ENCODE peak calls at places on chromosomes 4 and X, in eight cellular contexts. X is mucosa of gallbladder, D is fibroblast of lung, M is left ventricle myocardium inferior, G is cerebellar cortex, J is NCI-H774, Q is Caki2, W is WTC11. F is an unnamed sample.

GRCh38 chr4:77052352-77052751 is 23.4 kb downstream of the CCNI start:
- DNase-seq in Q (no peak), J (no peak), M (no peak), D (peak), X (no peak), G (peak), W (peak), F (no peak)

GRCh38 chr4:111854494-111855087 is 290.7 kb upstream of the FAM241A start:
- DNase-seq in Q (peak), X (no peak), D (peak), W (no peak), J (no peak), G (peak), M (no peak), F (no peak)

GRCh38 chrX:56564182-56564885 is 907 bp downstream of the UBQLN2 start:
- DNase-seq in Q (peak), G (peak), D (peak), W (no peak), J (peak), M (no peak), X (no peak), F (peak)

GRCh38 chrX:15525664-15526416 is 25.2 kb downstream of the BMX start:
- DNase-seq in W (no peak), X (no peak), D (no peak), J (no peak), M (no peak), G (no peak), Q (no peak), F (no peak)

GRCh38 chr4:24544208-24544607 is 40.1 kb downstream of the DHX15 start:
- DNase-seq in G (no peak), D (no peak), M (no peak), X (no peak), Q (no peak), J (no peak), W (no peak), F (no peak)

GRCh38 chrX:150324035-150324728 is 38.9 kb upstream of the MAMLD1 start:
- DNase-seq in Q (peak), D (peak), X (no peak), M (no peak), G (no peak), J (no peak), W (no peak), F (no peak)

GRCh38 chr4:55722132-55722531 is 86.0 kb upstream of the NMU start:
- DNase-seq in M (no peak), W (no peak), X (no peak), G (no peak), Q (no peak), J (no peak), D (no peak), F (no peak)

GRCh38 chr4:100184787-100185186 is 5.5 kb downstream of the DDIT4L start:
- DNase-seq in M (no peak), D (no peak), J (no peak), Q (no peak), W (no peak), X (no peak), G (no peak), F (no peak)

GRCh38 chr4:89290727-89291126 is 16.9 kb downstream of the GPRIN3 start:
- DNase-seq in M (no peak), Q (no peak), G (peak), X (no peak), D (no peak), W (no peak), J (no peak), F (no peak)

GRCh38 chrX:23332888-23333821 is 1.5 kb upstream of the PTCHD1 start:
- DNase-seq in G (peak), D (no peak), Q (peak), M (no peak), X (no peak), J (no peak), W (peak), F (no peak)

GRCh38 chr4:74656596-74656995 is 137.7 kb downstream of the BTC start:
- DNase-seq in W (no peak), Q (no peak), X (no peak), M (no peak), G (no peak), J (no peak), D (no peak), F (no peak)

GRCh38 chr4:37687175-37687525 is 974 bp upstream of the RELL1 start:
- DNase-seq in D (no peak), M (no peak), Q (no peak), G (no peak), J (no peak), X (no peak), W (no peak), F (no peak)

GRCh38 chr4:144862221-144862620 is 216.3 kb downstream of the HHIP start:
- DNase-seq in M (no peak), G (no peak), Q (peak), D (no peak), X (no peak), W (no peak), J (no peak), F (no peak)

GRCh38 chrX:24672701-24673190 is 21.0 kb upstream of the POLA1 start:
- DNase-seq in W (no peak), Q (no peak), G (no peak), M (no peak), X (no peak), J (no peak), D (no peak), F (no peak)

GRCh38 chr4:11748169-11748872 is 319.6 kb upstream of the HS3ST1 start:
- DNase-seq in M (no peak), G (no peak), X (no peak), D (peak), J (no peak), Q (peak), W (no peak), F (no peak)

GRCh38 chrX:154458954-154459829 is 1.1 kb downstream of the PLXNA3 start:
- DNase-seq in M (peak), X (no peak), G (no peak), W (no peak), J (no peak), D (no peak), Q (peak), F (no peak)

GRCh38 chr4:75099321-75099720 is 166.4 kb downstream of the PARM1 start:
- DNase-seq in W (no peak), M (no peak), X (no peak), Q (no peak), G (no peak), J (no peak), D (no peak), F (no peak)

GRCh38 chr4:54006755-54007154 is 57.6 kb downstream of the CHIC2 start:
- DNase-seq in G (no peak), X (no peak), M (no peak), Q (no peak), J (peak), D (no peak), W (no peak), F (no peak)

GRCh38 chr4:179624768-179625181 is 2182.5 kb upstream of the AGA start:
- DNase-seq in X (no peak), Q (peak), G (no peak), M (no peak), W (no peak), J (no peak), D (peak), F (no peak)

GRCh38 chr4:156799121-156799589 is 172.4 kb downstream of the PDGFC start:
- DNase-seq in G (no peak), D (peak), W (no peak), J (no peak), M (no peak), X (no peak), Q (no peak), F (no peak)

GRCh38 chr4:43481526-43481925 is 589.0 kb downstream of the GRXCR1 start:
- DNase-seq in D (no peak), M (no peak), Q (no peak), X (no peak), J (no peak), W (no peak), G (no peak), F (no peak)

GRCh38 chrX:9851890-9852289 is 65.7 kb downstream of the SHROOM2 start:
- DNase-seq in J (no peak), M (no peak), X (no peak), D (peak), W (no peak), G (no peak), Q (peak), F (no peak)

GRCh38 chrX:2954541-2954940 is 25.4 kb upstream of the ARSD start:
- DNase-seq in X (no peak), J (no peak), D (no peak), G (no peak), M (no peak), W (no peak), Q (no peak), F (no peak)

GRCh38 chrX:78655642-78656041 is 3.5 kb downstream of the RTL3 start:
- DNase-seq in Q (no peak), D (no peak), G (no peak), M (no peak), J (no peak), W (no peak), X (no peak), F (no peak)

GRCh38 chrX:13009256-13009655 is 34.3 kb downstream of the TMSB4X start:
- DNase-seq in X (no peak), G (peak), M (no peak), J (no peak), W (no peak), D (peak), Q (no peak), F (no peak)

F was measured in left lobe of liver.